ENCODE peak calls at places on chromosomes 4 and X, in five cellular contexts. K is keratinocyte, V is mammary epithelial cell, E is neural progenitor cell, X is K562. U is an unnamed sample.

GRCh38 chrX:10926906-10927305 is 184.2 kb upstream of the HCCS start:
- DNase-seq in K (no peak), V (no peak), E (no peak), X (no peak), U (no peak)

GRCh38 chrX:45360571-45360970 is 159.9 kb upstream of the DIPK2B start:
- DNase-seq in K (peak; percentile 25), V (peak; percentile 59), E (no peak), X (no peak), U (no peak)

GRCh38 chrX:115602729-115603389 is 41.9 kb downstream of the PLS3 start:
- DNase-seq in K (no peak), V (no peak), E (no peak), X (no peak), U (no peak)

GRCh38 chr4:15562623-15563022 is 92.5 kb downstream of the FBXL5 start:
- DNase-seq in K (no peak), V (peak; percentile 2), E (no peak), X (no peak), U (no peak)

GRCh38 chr4:53705972-53706371 is 114.7 kb upstream of the LNX1 start:
- DNase-seq in K (no peak), V (no peak), E (no peak), X (no peak), U (no peak)

GRCh38 chrX:152806035-152806434 is 24.5 kb downstream of the CETN2 start:
- DNase-seq in K (no peak), V (no peak), E (no peak), X (no peak), U (no peak)

GRCh38 chrX:72532371-72532770 is 40.3 kb downstream of the HDAC8 start:
- DNase-seq in K (no peak), V (no peak), E (no peak), X (peak; percentile 24), U (no peak)

GRCh38 chr4:59838236-59838635 is 1361.9 kb upstream of the ADGRL3 start:
- DNase-seq in K (no peak), V (no peak), E (peak; percentile 54), X (no peak), U (no peak)

GRCh38 chrX:20140410-20140809 is 1.2 kb downstream of the EIF1AX start:
- DNase-seq in K (no peak), V (no peak), E (no peak), X (no peak), U (no peak)

GRCh38 chrX:46547857-46548256 is 2.6 kb upstream of the ZNF674 start:
- DNase-seq in K (peak; percentile 23), V (peak; percentile 52), E (no peak), X (no peak), U (no peak)

GRCh38 chr4:10495651-10496050 is 38.4 kb upstream of the ZNF518B start:
- DNase-seq in K (no peak), V (no peak), E (no peak), X (peak; percentile 11), U (no peak)

GRCh38 chr4:25860586-25861421 is 2.0 kb downstream of the SEL1L3 start:
- DNase-seq in K (no peak), V (no peak), E (no peak), X (peak; percentile 72), U (peak; percentile 26)

GRCh38 chr4:111798840-111799239 is 346.4 kb upstream of the FAM241A start:
- DNase-seq in K (no peak), V (no peak), E (peak; percentile 57), X (no peak), U (no peak)

GRCh38 chr4:8287606-8288280 is 18.2 kb downstream of the HTRA3 start:
- DNase-seq in K (no peak), V (no peak), E (no peak), X (no peak), U (no peak)

GRCh38 chrX:50613846-50614245 is 143.2 kb upstream of the DGKK start:
- DNase-seq in K (no peak), V (peak; percentile 12), E (no peak), X (no peak), U (no peak)

GRCh38 chr4:170388255-170388654 is 298.5 kb upstream of the AADAT start:
- DNase-seq in K (peak; percentile 40), V (peak; percentile 81), E (no peak), X (no peak), U (no peak)

GRCh38 chr4:126843492-126844067 is 789.2 kb upstream of the INTU start:
- DNase-seq in K (no peak), V (no peak), E (no peak), X (no peak), U (no peak)

GRCh38 chr4:143961084-143961483 is 55.7 kb upstream of the GYPE start:
- DNase-seq in K (no peak), V (no peak), E (no peak), X (peak; percentile 63), U (no peak)

GRCh38 chrX:20739038-20739745 is 472.5 kb upstream of the RPS6KA3 start:
- DNase-seq in K (no peak), V (no peak), E (no peak), X (no peak), U (no peak)

GRCh38 chr4:145132521-145133098 is 34.5 kb downstream of the ABCE1 start:
- DNase-seq in K (no peak), V (no peak), E (no peak), X (peak; percentile 3), U (no peak)

GRCh38 chrX:16825306-16826035 is 39.2 kb downstream of the TXLNG start:
- DNase-seq in K (no peak), V (peak; percentile 74), E (no peak), X (no peak), U (no peak)

GRCh38 chr4:184664445-184665210 is 15.1 kb downstream of the PRIMPOL start:
- DNase-seq in K (no peak), V (no peak), E (peak; percentile 66), X (peak; percentile 58), U (no peak)

GRCh38 chr4:158826057-158826456 is 57.2 kb downstream of the FNIP2 start:
- DNase-seq in K (no peak), V (no peak), E (no peak), X (no peak), U (no peak)

GRCh38 chr4:128379860-128380259 is 92.2 kb upstream of the PGRMC2 start:
- DNase-seq in K (no peak), V (no peak), E (peak; percentile 19), X (peak; percentile 58), U (peak; percentile 23)

GRCh38 chr4:97774347-97774989 is 368.8 kb downstream of the STPG2 start:
- DNase-seq in K (no peak), V (no peak), E (no peak), X (no peak), U (no peak)

GRCh38 chrX:52424658-52425057 is 55.8 kb downstream of the XAGE2 start:
- DNase-seq in K (no peak), V (peak; percentile 3), E (no peak), X (no peak), U (no peak)

GRCh38 chr4:56641494-56642051 is 39.5 kb downstream of the HOPX start:
- DNase-seq in K (peak; percentile 62), V (peak; percentile 84), E (no peak), X (no peak), U (peak; percentile 43)

GRCh38 chr4:31929676-31930075 is 1209.5 kb downstream of the PCDH7 start:
- DNase-seq in K (no peak), V (no peak), E (no peak), X (no peak), U (no peak)

GRCh38 chrX:150348365-150348764 is 14.8 kb upstream of the MAMLD1 start:
- DNase-seq in K (no peak), V (peak; percentile 43), E (peak; percentile 50), X (no peak), U (peak; percentile 51)

GRCh38 chrX:34893741-34894140 is 48.9 kb upstream of the FAM47B start:
- DNase-seq in K (no peak), V (no peak), E (no peak), X (peak; percentile 0), U (no peak)

GRCh38 chrX:110173192-110174175 is 144.4 kb downstream of the AMMECR1 start:
- DNase-seq in K (no peak), V (peak; percentile 68), E (no peak), X (no peak), U (no peak)

GRCh38 chrX:48958635-48959094 is 1.3 kb upstream of the OTUD5 start:
- DNase-seq in K (no peak), V (peak; percentile 46), E (peak; percentile 52), X (peak; percentile 35), U (peak; percentile 65)
- H2AFZ ChIP-seq in K (peak overlapping the region; percentile 10), V (peak overlapping the region; percentile 77), E (peak overlapping the region; percentile 7), X (peak overlapping the region; percentile 67), U (no peak overlapping the region)

DNA sequence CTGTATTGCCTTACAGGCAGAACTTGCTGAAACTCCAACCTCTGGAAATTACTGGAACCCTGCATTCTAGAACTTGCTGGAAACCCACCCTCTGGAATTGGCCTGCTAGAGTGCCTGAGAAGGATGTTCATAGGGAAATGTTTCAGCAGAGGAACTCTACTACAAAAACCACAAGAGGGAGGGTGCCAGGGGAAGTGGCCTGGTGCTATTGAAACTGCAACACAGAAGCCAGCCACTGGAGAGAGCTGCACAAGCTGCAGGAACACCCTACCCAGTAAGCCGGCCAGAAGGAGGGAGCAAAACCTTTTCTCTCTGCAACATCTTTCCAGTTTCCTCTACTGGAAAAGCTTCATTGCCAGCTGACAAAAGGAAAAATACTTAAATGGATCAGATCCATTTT is 2.5 kb upstream of the BRWD3 start:
- DNase-seq in K (no peak), V (peak; percentile 11), E (peak; percentile 56), X (peak; percentile 12), U (peak; percentile 20)
- H2AFZ ChIP-seq in K (no peak overlapping the region), V (no peak overlapping the region), E (no peak overlapping the region), X (no peak overlapping the region), U (no peak overlapping the region)

DNA sequence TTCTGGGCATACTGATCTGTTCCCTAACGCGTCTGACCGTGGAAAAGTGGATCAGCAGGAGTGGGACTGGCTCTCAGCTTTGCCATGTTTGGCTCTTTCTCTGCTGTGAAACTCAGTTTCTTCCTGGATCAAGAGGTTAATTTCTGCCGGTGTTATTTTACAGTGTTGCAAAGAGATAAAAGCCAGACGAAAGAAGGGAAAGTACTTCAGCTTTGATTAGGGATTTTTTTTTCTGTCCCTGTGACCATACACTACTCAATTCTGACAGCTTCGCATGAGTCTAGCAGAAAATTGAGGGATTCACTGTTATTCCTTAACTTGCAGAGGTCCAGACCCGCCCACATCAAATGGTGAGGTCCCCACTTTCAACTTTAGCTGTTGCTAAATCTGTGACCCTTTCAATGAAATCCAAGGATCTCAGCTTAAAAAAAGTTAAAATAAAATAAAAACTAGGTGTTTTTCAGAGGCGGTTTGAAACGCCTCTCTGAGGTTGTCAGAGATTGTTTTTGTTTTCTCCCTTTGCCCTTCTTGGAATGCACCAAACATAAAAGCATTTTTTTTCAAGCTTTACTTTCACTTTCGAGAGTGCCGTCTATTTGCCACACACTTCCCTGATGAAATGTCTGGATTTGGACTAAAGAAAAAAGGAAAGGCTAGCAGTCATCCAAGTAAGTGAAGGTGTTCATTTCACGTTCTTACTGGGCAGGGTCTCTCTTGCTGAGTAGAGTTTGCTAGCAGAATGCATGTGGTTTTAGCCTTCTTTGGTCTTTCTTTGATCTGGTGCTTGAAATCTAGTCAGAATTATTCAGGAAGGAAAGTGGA is at the start of gene TLR3:
- DNase-seq in K (no peak), V (peak; percentile 42), E (no peak), X (no peak), U (no peak)
- H2AFZ ChIP-seq in K (peak within 1 kb of the TSS; percentile 95), V (peak within 1 kb of the TSS; percentile 87), E (peak within 1 kb of the TSS; percentile 68), X (no peak within 1 kb of the TSS), U (peak within 1 kb of the TSS; percentile 82)

GRCh38 chrX:66994729-66995128 is 355.9 kb upstream of the EDA2R start:
- DNase-seq in K (no peak), V (no peak), E (no peak), X (no peak), U (no peak)
- H2AFZ ChIP-seq in K (no peak overlapping the region), V (no peak overlapping the region), E (no peak overlapping the region), X (no peak overlapping the region), U (no peak overlapping the region)

GRCh38 chr4:39565925-39566630 is 38.8 kb upstream of the UGDH start:
- DNase-seq in K (peak; percentile 54), V (peak; percentile 84), E (no peak), X (no peak), U (peak; percentile 40)
- H2AFZ ChIP-seq in K (peak overlapping the region; percentile 68), V (no peak overlapping the region), E (no peak overlapping the region), X (no peak overlapping the region), U (no peak overlapping the region)